ENCODE peak calls at places on chromosomes 5 and 9, in six cellular contexts. B, L, Z, N, U and S are unnamed samples.

GRCh38 chr5:77192444-77193050 is 17.9 kb upstream of the PDE8B start:
- DNase-seq in L (no peak), Z (no peak), B (no peak), N (no peak), U (no peak), S (no peak)

GRCh38 chr5:162209005-162209605 is 141.5 kb downstream of the GABRG2 start:
- DNase-seq in U (no peak), Z (no peak), L (no peak), B (peak), N (no peak), S (no peak)

GRCh38 chr9:82957526-82958379 is 105.2 kb downstream of the RASEF start:
- DNase-seq in Z (no peak), U (no peak), L (no peak), B (no peak), N (no peak), S (no peak)

GRCh38 chr5:113663879-113664278 is 150.4 kb downstream of the YTHDC2 start:
- DNase-seq in L (no peak), B (peak), Z (peak), U (no peak), N (peak), S (no peak)

GRCh38 chr5:157285310-157286035 is 19.6 kb downstream of the CYFIP2 start:
- DNase-seq in Z (no peak), B (no peak), L (no peak), N (no peak), U (no peak), S (no peak)

GRCh38 chr5:149576021-149576420 is 5.3 kb upstream of the ARHGEF37 start:
- DNase-seq in B (no peak), N (no peak), U (no peak), L (no peak), Z (no peak), S (no peak)

GRCh38 chr9:108844856-108845255 is 10.9 kb downstream of the ACTL7B start:
- DNase-seq in Z (no peak), N (no peak), U (no peak), L (no peak), B (no peak), S (no peak)

GRCh38 chr5:63919763-63920478 is 42.3 kb downstream of the HTR1A start:
- DNase-seq in N (no peak), B (no peak), Z (no peak), U (no peak), L (no peak), S (no peak)

GRCh38 chr5:143033535-143034260 is 263.5 kb downstream of the ARHGAP26 start:
- DNase-seq in N (no peak), U (no peak), L (peak), B (no peak), Z (peak), S (peak)